ENCODE peak calls at places on chromosomes 1 and 21, in six cellular contexts. Z is transverse colon, P is lower lobe of right lung, M is ovary, V is dorsolateral prefrontal cortex, Y is fibroblast of mammary gland. F is an unnamed sample.

GRCh38 chr1:44807364-44808062 is 362 bp upstream of the DYNLT4 start:
- DNase-seq in Z (peak; percentile 97), P (peak; percentile 99), M (peak; percentile 97), V (peak; percentile 76), Y (peak; percentile 100), F (peak; percentile 97)

GRCh38 chr1:31453384-31454079 is 40.5 kb downstream of the SERINC2 start:
- DNase-seq in Z (no peak), P (no peak), M (no peak), V (no peak), Y (no peak), F (no peak)

GRCh38 chr1:151972533-151973270 is 21.0 kb downstream of the S100A10 start:
- DNase-seq in Z (peak; percentile 67), P (no peak), M (no peak), V (no peak), Y (peak; percentile 90), F (peak; percentile 94)

GRCh38 chr1:228434674-228435073 is 18.0 kb upstream of the TRIM17 start:
- DNase-seq in Z (no peak), P (no peak), M (no peak), V (no peak), Y (peak; percentile 51), F (no peak)

GRCh38 chr1:201264072-201264471 is 19.2 kb upstream of the PKP1 start:
- DNase-seq in Z (no peak), P (no peak), M (no peak), V (no peak), Y (no peak), F (no peak)

GRCh38 chr1:94628174-94628843 is 86.8 kb upstream of the F3 start:
- DNase-seq in Z (no peak), P (no peak), M (no peak), V (no peak), Y (no peak), F (no peak)

GRCh38 chr1:246587606-246588005 is 21.4 kb downstream of the CNST start:
- DNase-seq in Z (no peak), P (no peak), M (no peak), V (no peak), Y (peak; percentile 74), F (peak; percentile 65)

GRCh38 chr1:96487961-96488360 is 233.6 kb upstream of the PTBP2 start:
- DNase-seq in Z (no peak), P (no peak), M (no peak), V (no peak), Y (peak; percentile 38), F (peak; percentile 62)

GRCh38 chr1:25006770-25007169 is 76.7 kb upstream of the RUNX3 start:
- DNase-seq in Z (no peak), P (no peak), M (peak; percentile 38), V (no peak), Y (no peak), F (no peak)

GRCh38 chr1:231162300-231162969 is 577 bp downstream of the TRIM67 start:
- DNase-seq in Z (peak; percentile 12), P (peak; percentile 55), M (peak; percentile 53), V (no peak), Y (peak; percentile 12), F (peak; percentile 35)

GRCh38 chr1:29485096-29485925 is 249.0 kb downstream of the PTPRU start:
- DNase-seq in Z (no peak), P (no peak), M (no peak), V (no peak), Y (no peak), F (no peak)

GRCh38 chr1:224432672-224433040 is 1.9 kb downstream of the WDR26 start:
- DNase-seq in Z (no peak), P (no peak), M (no peak), V (no peak), Y (peak; percentile 35), F (peak; percentile 24)

GRCh38 chr1:14549897-14550635 is 48.4 kb upstream of the KAZN start:
- DNase-seq in Z (no peak), P (no peak), M (no peak), V (no peak), Y (no peak), F (no peak)

GRCh38 chr1:33815061-33815460 is 48.8 kb upstream of the HMGB4 start:
- DNase-seq in Z (no peak), P (no peak), M (no peak), V (no peak), Y (peak; percentile 81), F (no peak)

GRCh38 chr21:43283136-43283924 is 114.5 kb downstream of the CRYAA start:
- DNase-seq in Z (no peak), P (peak; percentile 41), M (peak; percentile 32), V (no peak), Y (no peak), F (no peak)

GRCh38 chr1:179217943-179218507 is 11.5 kb downstream of the ABL2 start:
- DNase-seq in Z (no peak), P (no peak), M (no peak), V (no peak), Y (peak; percentile 80), F (peak; percentile 29)

GRCh38 chr1:53519412-53519811 is 60.2 kb downstream of the DMRTB1 start:
- DNase-seq in Z (no peak), P (no peak), M (no peak), V (no peak), Y (no peak), F (no peak)

GRCh38 chr1:102834688-102835320 is 273.5 kb downstream of the COL11A1 start:
- DNase-seq in Z (no peak), P (no peak), M (no peak), V (no peak), Y (peak; percentile 12), F (peak; percentile 30)

GRCh38 chr1:204262506-204263239 is 48.9 kb upstream of the GOLT1A start:
- DNase-seq in Z (no peak), P (no peak), M (no peak), V (no peak), Y (no peak), F (no peak)

GRCh38 chr1:8090241-8090702 is 64.2 kb upstream of the ERRFI1 start:
- DNase-seq in Z (no peak), P (no peak), M (no peak), V (no peak), Y (peak; percentile 99), F (peak; percentile 82)

GRCh38 chr1:162663589-162664030 is 31.3 kb downstream of the DDR2 start:
- DNase-seq in Z (no peak), P (no peak), M (no peak), V (peak; percentile 47), Y (peak; percentile 97), F (peak; percentile 53)

GRCh38 chr1:248834343-248834940 is 3.6 kb upstream of the ZNF672 start:
- DNase-seq in Z (no peak), P (no peak), M (no peak), V (no peak), Y (no peak), F (no peak)

GRCh38 chr21:16587671-16588379 is 858.0 kb downstream of the USP25 start:
- DNase-seq in Z (no peak), P (no peak), M (no peak), V (no peak), Y (peak; percentile 89), F (peak; percentile 84)

GRCh38 chr1:154344977-154345837 is 19.9 kb downstream of the ATP8B2 start:
- DNase-seq in Z (peak; percentile 57), P (peak; percentile 63), M (peak; percentile 59), V (no peak), Y (peak; percentile 69), F (peak; percentile 59)

GRCh38 chr1:47416319-47417128 is 439 bp downstream of the FOXE3 start:
- DNase-seq in Z (no peak), P (no peak), M (no peak), V (no peak), Y (no peak), F (no peak)

GRCh38 chr1:77834771-77835334 is 53.6 kb upstream of the NEXN start:
- DNase-seq in Z (peak; percentile 20), P (no peak), M (no peak), V (no peak), Y (peak; percentile 85), F (peak; percentile 13)

GRCh38 chr1:94949681-94950661 is 23.1 kb upstream of the CNN3 start:
- DNase-seq in Z (peak; percentile 19), P (no peak), M (no peak), V (no peak), Y (peak; percentile 64), F (peak; percentile 43)

GRCh38 chr1:42684139-42684538 is 1.9 kb downstream of the YBX1 start:
- DNase-seq in Z (no peak), P (no peak), M (no peak), V (no peak), Y (peak; percentile 20), F (peak; percentile 49)
- H3K4me3 ChIP-seq in Z (peak overlapping the region; percentile 0), P (peak overlapping the region; percentile 76), M (peak overlapping the region; percentile 84), V (no peak overlapping the region), Y (peak overlapping the region; percentile 81), F (peak overlapping the region; percentile 75)

GRCh38 chr1:243447342-243447741 is 191.5 kb downstream of the SDCCAG8 start:
- DNase-seq in Z (no peak), P (no peak), M (peak; percentile 45), V (no peak), Y (peak; percentile 77), F (peak; percentile 89)
- TF ChIP-seq CTCF in Z (no peak), P (no peak), M (no peak), V (no peak), Y (no peak), F (no peak)

GRCh38 chr1:63777965-63778880 is 4.4 kb downstream of the ROR1 start:
- DNase-seq in Z (no peak), P (no peak), M (no peak), V (no peak), Y (no peak), F (no peak)

GRCh38 chr1:63780541-63780940 is 6.7 kb downstream of the ROR1 start:
- DNase-seq in Z (no peak), P (no peak), M (no peak), V (no peak), Y (no peak), F (no peak)

GRCh38 chr1:63779338-63779819 is 5.6 kb downstream of the ROR1 start:
- DNase-seq in Z (no peak), P (no peak), M (no peak), V (no peak), Y (peak; percentile 28), F (no peak)

GRCh38 chr1:63777286-63777685 is 3.5 kb downstream of the ROR1 start:
- DNase-seq in Z (no peak), P (no peak), M (no peak), V (no peak), Y (peak; percentile 16), F (no peak)

GRCh38 chr1:63779872-63780271 is 6.1 kb downstream of the ROR1 start:
- DNase-seq in Z (no peak), P (no peak), M (no peak), V (no peak), Y (no peak), F (no peak)
- H3K4me3 ChIP-seq in Z (no peak overlapping the region), P (no peak overlapping the region), M (no peak overlapping the region), V (no peak overlapping the region), Y (no peak overlapping the region), F (no peak overlapping the region)

DNA sequence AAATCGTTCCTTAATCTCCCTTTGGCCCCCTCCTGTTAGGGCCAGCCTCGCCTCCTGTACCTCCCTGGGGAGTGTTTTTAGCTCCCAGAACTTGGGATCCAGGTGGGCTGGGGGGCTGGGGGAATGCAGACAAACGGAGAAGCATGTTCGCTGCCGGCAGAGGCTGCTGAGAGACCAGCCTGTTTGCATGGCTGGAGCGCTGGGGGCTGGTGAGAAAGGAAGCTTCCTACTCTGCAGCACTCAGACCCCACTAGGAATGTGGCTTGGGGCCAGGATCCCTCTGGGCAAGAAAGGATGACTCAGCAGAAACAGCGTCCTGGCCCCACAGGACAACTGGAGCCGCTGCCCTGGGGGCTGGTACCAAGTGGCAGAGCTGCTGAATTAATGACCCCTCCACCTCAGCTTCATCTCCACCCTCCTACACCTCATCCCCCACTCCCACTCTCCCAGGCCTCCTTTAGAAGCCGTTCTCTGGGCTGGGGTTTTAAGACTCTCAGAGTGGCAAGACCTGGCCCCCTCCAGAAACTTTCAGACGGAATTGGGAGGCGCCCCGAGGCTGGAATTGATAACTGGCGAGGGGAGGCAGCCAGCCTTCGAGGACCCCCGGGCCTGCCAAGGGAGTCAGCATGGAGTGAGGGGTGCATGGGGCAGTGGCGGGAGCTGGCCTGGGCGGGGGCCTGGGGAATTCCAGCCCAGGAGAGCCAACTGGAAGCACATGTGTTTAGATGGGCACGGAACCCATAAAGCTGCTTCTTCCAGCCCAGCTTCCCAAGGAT is 28.5 kb upstream of the EPS8L3 start:
- DNase-seq in Z (peak; percentile 67), P (peak; percentile 75), M (peak; percentile 91), V (peak; percentile 68), Y (peak; percentile 86), F (peak; percentile 61)
- TF ChIP-seq CTCF in Z (no peak), P (no peak), M (peak; percentile 31), V (peak; percentile 33), Y (peak; percentile 56), F (no peak)

F was measured in epithelial cell of esophagus.